ENCODE peak calls at places on chromosomes 13 and 19, in eight cellular contexts. P is HEK293T; R is NCI-H2171; C is activated T-helper 1 cell treated with anti-CD3 and anti-CD28 coated beads, Interleukin-12 subunit alpha, Interleukin-12 subunit beta, Interleukin-2, Interleukin-4 antibody, amounts not matched to agents 30 ng/mL and 10 ng/mL and 1 ng/mL, durations not matched to agents 14 hours and 24 hours and 36 hours; A is aorta; V is kidney epithelial cell; N is GM18507; H is stomach. Y is an unnamed sample.

GRCh38 chr19:3057275-3057714 is 5.0 kb downstream of the TLE5 start:
- DNase-seq in R (no peak), A (peak), V (no peak), N (no peak), C (no peak), H (peak), P (no peak), Y (peak)

GRCh38 chr19:55314396-55314795 is 10.7 kb downstream of the TMEM150B start:
- DNase-seq in P (no peak), C (no peak), N (no peak), A (no peak), V (no peak), R (no peak), H (no peak), Y (no peak)

GRCh38 chr13:101718496-101718895 is 266.0 kb downstream of the ITGBL1 start:
- DNase-seq in A (no peak), V (no peak), R (no peak), H (no peak), C (no peak), P (no peak), N (no peak), Y (no peak)

GRCh38 chr19:13827656-13828055 is 32.4 kb downstream of the ZSWIM4 start:
- DNase-seq in C (no peak), N (no peak), P (no peak), H (no peak), A (no peak), V (no peak), R (no peak), Y (no peak)

GRCh38 chr19:34141036-34141435 is 31.3 kb upstream of the LSM14A start:
- DNase-seq in N (no peak), P (no peak), A (no peak), H (no peak), V (no peak), C (no peak), R (no peak), Y (no peak)

GRCh38 chr19:1104452-1105216 is 840 bp downstream of the GPX4 start:
- DNase-seq in C (peak), A (peak), P (peak), R (peak), V (no peak), H (peak), N (no peak), Y (no peak)

GRCh38 chr13:75796825-75797224 is 160.7 kb downstream of the LMO7 start:
- DNase-seq in A (no peak), C (no peak), N (no peak), P (no peak), V (no peak), R (no peak), H (no peak), Y (no peak)

GRCh38 chr13:33072282-33072681 is 56.1 kb downstream of the KL start:
- DNase-seq in H (no peak), A (no peak), R (no peak), V (no peak), P (no peak), C (peak), N (no peak), Y (no peak)

GRCh38 chr13:38496956-38497355 is 147.3 kb downstream of the UFM1 start:
- DNase-seq in A (no peak), H (no peak), R (no peak), C (no peak), P (no peak), N (no peak), V (no peak), Y (no peak)

GRCh38 chr19:37817180-37817911 is 38.0 kb upstream of the ZNF573 start:
- DNase-seq in N (no peak), V (no peak), A (peak), H (peak), R (peak), C (no peak), P (no peak), Y (peak)

GRCh38 chr13:27775943-27776342 is 16.3 kb upstream of the GSX1 start:
- DNase-seq in V (no peak), A (no peak), C (no peak), R (no peak), H (no peak), N (no peak), P (no peak), Y (no peak)

GRCh38 chr19:32619051-32619685 is 38.2 kb downstream of the PDCD5 start:
- DNase-seq in R (no peak), P (no peak), N (no peak), H (no peak), C (no peak), A (no peak), V (no peak), Y (no peak)

GRCh38 chr13:53460776-53461175 is 432.2 kb downstream of the OLFM4 start:
- DNase-seq in R (no peak), P (no peak), C (no peak), A (no peak), V (no peak), N (no peak), H (no peak), Y (no peak)

Y was measured in DMS 273 treated with DMSO at 0.1 percent for 48 hours.